ENCODE peak calls at places on chromosomes 1 and 21, in four cellular contexts. One of them, this sample, is unnamed. For H3K9me3, the result is how much of the 10 kb centered on the place peaks cover.

GRCh38 chr21:45466330-45467220 is 61.6 kb downstream of the COL18A1 start:
- DNase-seq in body of pancreas: no peak
- DNase-seq in heart right ventricle: no peak
- DNase-seq in SJSA1: no peak
- DNase-seq in this sample: no peak

GRCh38 chr1:209413062-209413461 is 170.5 kb upstream of the CAMK1G start:
- DNase-seq in SJSA1: no peak
- DNase-seq in body of pancreas: no peak
- DNase-seq in heart right ventricle: no peak
- DNase-seq in this sample: no peak

GRCh38 chr1:162892916-162893714 is 32.1 kb upstream of the CCDC190 start:
- DNase-seq in SJSA1: no peak
- DNase-seq in body of pancreas: no peak
- DNase-seq in heart right ventricle: no peak
- DNase-seq in this sample: no peak

GRCh38 chr1:205440476-205441317 is 15.1 kb downstream of the BLACAT1 start:
- DNase-seq in body of pancreas: peak
- DNase-seq in SJSA1: no peak
- DNase-seq in heart right ventricle: peak
- DNase-seq in this sample: peak

GRCh38 chr1:26315874-26316850 is 1.6 kb upstream of the CD52 start:
- DNase-seq in heart right ventricle: no peak
- DNase-seq in SJSA1: no peak
- DNase-seq in body of pancreas: no peak
- DNase-seq in this sample: no peak

GRCh38 chr21:39020751-39021474 is 162.3 kb downstream of the PSMG1 start:
- DNase-seq in body of pancreas: no peak
- DNase-seq in heart right ventricle: no peak
- DNase-seq in SJSA1: no peak
- DNase-seq in this sample: peak

GRCh38 chr1:68800182-68800581 is 303.3 kb upstream of the DEPDC1 start:
- DNase-seq in SJSA1: no peak
- DNase-seq in body of pancreas: no peak
- DNase-seq in heart right ventricle: no peak
- DNase-seq in this sample: no peak

GRCh38 chr1:93716974-93717373 is 35.3 kb upstream of the BCAR3 start:
- DNase-seq in heart right ventricle: no peak
- DNase-seq in body of pancreas: no peak
- DNase-seq in SJSA1: no peak
- DNase-seq in this sample: no peak

GRCh38 chr1:160359559-160360226 is 7.2 kb upstream of the NHLH1 start:
- DNase-seq in SJSA1: no peak
- DNase-seq in heart right ventricle: no peak
- DNase-seq in body of pancreas: no peak
- DNase-seq in this sample: no peak

GRCh38 chr1:119384591-119384990 is 16.0 kb downstream of the HAO2 start:
- DNase-seq in SJSA1: no peak
- DNase-seq in body of pancreas: no peak
- DNase-seq in heart right ventricle: no peak
- DNase-seq in this sample: no peak

GRCh38 chr1:72086394-72086793 is 195.9 kb downstream of the NEGR1 start:
- DNase-seq in heart right ventricle: no peak
- DNase-seq in body of pancreas: no peak
- DNase-seq in SJSA1: no peak
- DNase-seq in this sample: no peak

GRCh38 chr1:59410457-59410856 is 113.6 kb downstream of the FGGY start:
- DNase-seq in heart right ventricle: no peak
- DNase-seq in SJSA1: no peak
- DNase-seq in body of pancreas: no peak
- DNase-seq in this sample: no peak

GRCh38 chr1:158491372-158491771 is 19.4 kb downstream of the OR10R2 start:
- DNase-seq in SJSA1: no peak
- DNase-seq in heart right ventricle: no peak
- DNase-seq in body of pancreas: no peak
- DNase-seq in this sample: no peak

GRCh38 chr1:77193951-77194350 is 25.3 kb downstream of the PIGK start:
- DNase-seq in body of pancreas: no peak
- DNase-seq in SJSA1: no peak
- DNase-seq in heart right ventricle: no peak
- DNase-seq in this sample: no peak

GRCh38 chr1:87953732-87954344 is 625.2 kb downstream of the LMO4 start:
- DNase-seq in body of pancreas: peak
- DNase-seq in heart right ventricle: peak
- DNase-seq in SJSA1: no peak
- DNase-seq in this sample: peak

GRCh38 chr1:205369621-205370230 is 13.0 kb upstream of the KLHDC8A start:
- DNase-seq in heart right ventricle: no peak
- DNase-seq in body of pancreas: peak
- DNase-seq in SJSA1: no peak
- DNase-seq in this sample: no peak

GRCh38 chr1:199163277-199164069 is 524.6 kb downstream of the PTPRC start:
- DNase-seq in body of pancreas: no peak
- DNase-seq in SJSA1: no peak
- DNase-seq in heart right ventricle: no peak
- DNase-seq in this sample: no peak

GRCh38 chr1:19453843-19454242 is 31.5 kb downstream of the CAPZB start:
- DNase-seq in body of pancreas: no peak
- DNase-seq in SJSA1: no peak
- DNase-seq in heart right ventricle: no peak
- DNase-seq in this sample: no peak

GRCh38 chr1:119010201-119010600 is 22.1 kb upstream of the TBX15 start:
- DNase-seq in body of pancreas: no peak
- DNase-seq in SJSA1: no peak
- DNase-seq in heart right ventricle: no peak
- DNase-seq in this sample: no peak

GRCh38 chr1:241844593-241844992 is 3.4 kb upstream of the EXO1 start:
- DNase-seq in SJSA1: no peak
- DNase-seq in body of pancreas: no peak
- DNase-seq in heart right ventricle: no peak
- DNase-seq in this sample: no peak

GRCh38 chr1:185338719-185339622 is 21.9 kb upstream of the IVNS1ABP start:
- DNase-seq in SJSA1: no peak
- DNase-seq in heart right ventricle: peak
- DNase-seq in body of pancreas: no peak
- DNase-seq in this sample: peak

GRCh38 chr1:17568014-17568413 is 28.5 kb downstream of the ARHGEF10L start:
- DNase-seq in heart right ventricle: no peak
- DNase-seq in body of pancreas: no peak
- DNase-seq in SJSA1: no peak
- DNase-seq in this sample: no peak

GRCh38 chr1:17569200-17570139 is 30.0 kb downstream of the ARHGEF10L start:
- DNase-seq in SJSA1: peak
- DNase-seq in heart right ventricle: peak
- DNase-seq in body of pancreas: peak
- DNase-seq in this sample: peak

GRCh38 chr1:17566892-17567291 is 27.4 kb downstream of the ARHGEF10L start:
- DNase-seq in body of pancreas: no peak
- DNase-seq in heart right ventricle: no peak
- DNase-seq in SJSA1: no peak
- DNase-seq in this sample: no peak

GRCh38 chr1:17565551-17565971 is 26.1 kb downstream of the ARHGEF10L start:
- DNase-seq in heart right ventricle: no peak
- DNase-seq in SJSA1: no peak
- DNase-seq in body of pancreas: no peak
- DNase-seq in this sample: no peak

GRCh38 chr1:17567582-17567981 is 28.1 kb downstream of the ARHGEF10L start:
- DNase-seq in heart right ventricle: no peak
- DNase-seq in body of pancreas: no peak
- DNase-seq in SJSA1: no peak
- DNase-seq in this sample: no peak
- H3K27ac ChIP-seq in heart right ventricle: peak
- H3K27ac ChIP-seq in body of pancreas: peak
- H3K27ac ChIP-seq in SJSA1: no peak
- H3K27ac ChIP-seq in this sample: peak

GRCh38 chr1:107652976-107653375 is 312.0 kb downstream of the VAV3 start:
- DNase-seq in SJSA1: no peak
- DNase-seq in body of pancreas: no peak
- DNase-seq in heart right ventricle: no peak
- DNase-seq in this sample: no peak
- H3K9me3 ChIP-seq in SJSA1: under half
- H3K9me3 ChIP-seq in body of pancreas: under half
- H3K9me3 ChIP-seq in heart right ventricle: under half
- H3K9me3 ChIP-seq in this sample: under half

DNA sequence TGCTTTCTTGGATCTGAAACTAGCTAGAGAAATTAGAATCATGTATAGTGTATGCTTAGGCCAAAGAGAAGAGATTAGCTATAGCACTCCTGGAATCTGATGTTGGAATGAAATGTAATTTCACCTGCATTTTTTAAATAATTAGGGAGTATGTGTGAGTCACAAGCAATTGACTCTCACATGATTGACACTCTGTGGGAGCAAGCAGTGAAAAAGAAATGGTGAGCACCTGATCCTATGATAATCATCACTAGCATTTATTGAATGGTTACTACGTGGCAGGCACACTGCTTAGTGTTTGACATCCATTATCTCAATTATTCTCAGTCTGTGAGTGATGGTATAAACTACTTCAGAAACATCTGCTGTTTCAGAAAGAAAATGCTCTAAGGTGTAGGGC is 176.6 kb downstream of the NRIP1 start:
- DNase-seq in heart right ventricle: no peak
- DNase-seq in SJSA1: no peak
- DNase-seq in body of pancreas: no peak
- DNase-seq in this sample: no peak
- H3K27ac ChIP-seq in heart right ventricle: no peak
- H3K27ac ChIP-seq in SJSA1: no peak
- H3K27ac ChIP-seq in body of pancreas: no peak
- H3K27ac ChIP-seq in this sample: no peak

GRCh38 chr1:197800379-197801110 is 25.3 kb upstream of the DENND1B start:
- DNase-seq in body of pancreas: no peak
- DNase-seq in SJSA1: no peak
- DNase-seq in heart right ventricle: no peak
- DNase-seq in this sample: no peak
- H3K9me3 ChIP-seq in body of pancreas: under half
- H3K9me3 ChIP-seq in SJSA1: under half
- H3K9me3 ChIP-seq in heart right ventricle: under half
- H3K9me3 ChIP-seq in this sample: under half

GRCh38 chr1:233180626-233181364 is 114.7 kb downstream of the PCNX2 start:
- DNase-seq in heart right ventricle: no peak
- DNase-seq in body of pancreas: no peak
- DNase-seq in SJSA1: no peak
- DNase-seq in this sample: no peak
- H3K27ac ChIP-seq in heart right ventricle: no peak
- H3K27ac ChIP-seq in body of pancreas: no peak
- H3K27ac ChIP-seq in SJSA1: no peak
- H3K27ac ChIP-seq in this sample: no peak

DNA sequence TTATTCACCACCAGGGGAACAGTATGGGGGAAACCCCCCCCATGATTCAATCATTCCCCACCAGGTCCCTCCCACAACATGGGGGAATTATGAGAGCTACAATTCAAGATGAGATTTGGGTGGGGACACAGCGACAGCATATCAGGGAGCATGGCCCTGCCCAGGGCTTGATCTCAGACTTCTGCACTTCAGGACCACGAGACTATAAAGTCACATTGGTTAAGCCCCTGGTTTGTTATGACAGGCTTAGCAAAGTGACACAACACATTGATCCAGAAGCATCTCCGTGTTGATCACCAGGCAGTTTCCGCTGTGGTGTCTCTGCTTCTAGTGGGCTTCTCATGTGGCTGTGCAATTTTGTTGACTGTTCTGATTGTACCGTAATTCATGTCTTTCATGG is 312.7 kb upstream of the C1orf174 start:
- DNase-seq in body of pancreas: no peak
- DNase-seq in heart right ventricle: no peak
- DNase-seq in SJSA1: no peak
- DNase-seq in this sample: no peak
- H3K9me3 ChIP-seq in body of pancreas: under half
- H3K9me3 ChIP-seq in heart right ventricle: under half
- H3K9me3 ChIP-seq in SJSA1: under half
- H3K9me3 ChIP-seq in this sample: under half

GRCh38 chr1:109667452-109668122 is at the start of gene GSTM2:
- DNase-seq in heart right ventricle: peak
- DNase-seq in body of pancreas: peak
- DNase-seq in SJSA1: peak
- DNase-seq in this sample: peak
- H3K27ac ChIP-seq in heart right ventricle: peak
- H3K27ac ChIP-seq in body of pancreas: peak
- H3K27ac ChIP-seq in SJSA1: no peak
- H3K27ac ChIP-seq in this sample: no peak

DNA sequence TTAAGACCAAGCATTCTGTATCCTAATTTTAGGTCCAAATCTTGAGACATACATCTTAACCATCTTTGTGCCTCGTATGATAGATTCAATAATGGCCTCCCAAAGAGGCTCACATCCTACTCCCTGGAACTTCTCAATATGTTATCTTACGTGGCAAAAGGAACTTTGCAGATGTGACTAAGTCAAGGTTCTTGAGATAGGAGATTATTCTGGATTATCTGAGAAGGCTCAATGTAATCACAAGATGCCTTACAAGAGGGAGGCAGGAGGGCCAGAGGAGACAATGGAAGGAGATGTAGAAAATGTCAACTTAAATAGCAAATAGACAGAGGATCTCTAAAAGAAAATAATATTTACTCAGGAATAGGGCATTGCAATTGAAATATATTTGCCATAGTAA is 548.9 kb downstream of the MATN1 start:
- DNase-seq in body of pancreas: no peak
- DNase-seq in heart right ventricle: no peak
- DNase-seq in SJSA1: no peak
- DNase-seq in this sample: no peak
- H3K9me3 ChIP-seq in body of pancreas: under half
- H3K9me3 ChIP-seq in heart right ventricle: under half
- H3K9me3 ChIP-seq in SJSA1: under half
- H3K9me3 ChIP-seq in this sample: under half

This sample was measured in lung.